ENCODE peak calls at places on chromosomes 4 and X, in five cellular contexts. H is testis, O is hepatocyte, N is right lobe of liver, S is SK-N-SH. A is an unnamed sample.
A peak's percentile ranks its signal among the peaks of the same experiment; 100 is the strongest.

GRCh38 chr4:10458190-10458589 is 964 bp upstream of the ZNF518B start:
- DNase-seq in N (no peak), H (no peak), S (no peak), O (peak; percentile 24), A (peak; percentile 54)

GRCh38 chr4:189613202-189613601 is 327.5 kb upstream of the FRG1 start:
- DNase-seq in S (no peak), O (peak; percentile 16), H (no peak), N (no peak), A (peak; percentile 3)

GRCh38 chr4:172842759-172843158 is 325.9 kb upstream of the GALNT7 start:
- DNase-seq in H (no peak), S (no peak), O (no peak), N (no peak), A (no peak)

GRCh38 chr4:88458091-88458740 is 1.3 kb downstream of the HERC5 start:
- DNase-seq in O (no peak), S (no peak), H (no peak), N (no peak), A (no peak)

GRCh38 chrX:47235691-47236103 is 2.9 kb downstream of the USP11 start:
- DNase-seq in S (no peak), H (no peak), N (no peak), O (no peak), A (no peak)

GRCh38 chr4:75860606-75861005 is 41.6 kb downstream of the PPEF2 start:
- DNase-seq in N (no peak), H (no peak), S (no peak), O (no peak), A (no peak)

GRCh38 chr4:48905363-48906015 is 1.1 kb downstream of the OCIAD2 start:
- DNase-seq in H (no peak), N (peak; percentile 62), S (peak; percentile 43), O (peak; percentile 71), A (peak; percentile 85)

GRCh38 chr4:35725131-35725530 is 519.2 kb downstream of the ARAP2 start:
- DNase-seq in N (no peak), S (peak; percentile 2), H (no peak), O (no peak), A (no peak)

GRCh38 chr4:140865253-140865652 is 109.1 kb upstream of the TBC1D9 start:
- DNase-seq in O (no peak), S (no peak), H (no peak), N (no peak), A (no peak)

GRCh38 chr4:140863187-140863586 is 107.0 kb upstream of the TBC1D9 start:
- DNase-seq in O (no peak), H (no peak), N (no peak), S (no peak), A (peak; percentile 15)

GRCh38 chr4:140865830-140866229 is 109.6 kb upstream of the TBC1D9 start:
- DNase-seq in O (no peak), N (no peak), S (no peak), H (no peak), A (no peak)

GRCh38 chr4:140867338-140867737 is 111.2 kb upstream of the TBC1D9 start:
- DNase-seq in O (no peak), N (no peak), H (no peak), S (no peak), A (no peak)

GRCh38 chr4:140866492-140867005 is 110.4 kb upstream of the TBC1D9 start:
- DNase-seq in O (no peak), N (no peak), S (no peak), H (no peak), A (no peak)
- H3K9me3 ChIP-seq in O (no peaks in the 10 kb centered on the region), N (no peaks in the 10 kb centered on the region), S (no peaks in the 10 kb centered on the region), H (no peaks in the 10 kb centered on the region), A (no peaks in the 10 kb centered on the region)

GRCh38 chrX:140503230-140503585 is 1.7 kb downstream of the SOX3 start:
- DNase-seq in H (peak; percentile 41), S (peak; percentile 10), O (no peak), N (no peak), A (no peak)

GRCh38 chrX:140503714-140504351 is 1.0 kb downstream of the SOX3 start:
- DNase-seq in S (peak; percentile 57), O (peak; percentile 53), N (no peak), H (peak; percentile 56), A (no peak)

GRCh38 chrX:140505421-140506337 is 810 bp upstream of the SOX3 start:
- DNase-seq in O (no peak), S (peak; percentile 22), N (no peak), H (no peak), A (no peak)

GRCh38 chrX:140502491-140503229 is 2.2 kb downstream of the SOX3 start:
- DNase-seq in S (peak; percentile 6), N (no peak), H (no peak), O (no peak), A (no peak)

GRCh38 chrX:140504371-140505324 is at the start of gene SOX3:
- DNase-seq in O (no peak), S (peak; percentile 23), H (peak; percentile 51), N (no peak), A (no peak)
- H3K27me3 ChIP-seq in O (peaks cover 87% of the 10 kb centered on the region), S (peaks cover 85% of the 10 kb centered on the region), H (no peaks in the 10 kb centered on the region), N (peaks cover 33% of the 10 kb centered on the region), A (peaks cover 7% of the 10 kb centered on the region)

GRCh38 chrX:40047485-40047884 is 50.3 kb downstream of the BCOR start:
- DNase-seq in S (no peak), O (no peak), H (no peak), N (no peak), A (no peak)

GRCh38 chrX:40050532-40050931 is 47.2 kb downstream of the BCOR start:
- DNase-seq in H (no peak), S (no peak), N (no peak), O (no peak), A (no peak)

GRCh38 chrX:40054793-40055192 is 43.0 kb downstream of the BCOR start:
- DNase-seq in N (no peak), S (no peak), H (no peak), O (peak; percentile 46), A (no peak)

GRCh38 chrX:40049084-40049641 is 48.6 kb downstream of the BCOR start:
- DNase-seq in O (no peak), S (no peak), H (no peak), N (no peak), A (no peak)
- H3K9me3 ChIP-seq in O (peaks cover 16% of the 10 kb centered on the region), S (no peaks in the 10 kb centered on the region), H (no peaks in the 10 kb centered on the region), N (no peaks in the 10 kb centered on the region), A (peaks cover 3% of the 10 kb centered on the region)

GRCh38 chrX:120794525-120794975 is 81.1 kb downstream of the CT47B1 start:
- DNase-seq in N (no peak), S (no peak), H (no peak), O (no peak), A (no peak)

GRCh38 chrX:120801426-120801825 is 74.2 kb downstream of the CT47B1 start:
- DNase-seq in S (no peak), H (no peak), N (no peak), O (no peak), A (no peak)

GRCh38 chrX:120795301-120795700 is 80.4 kb downstream of the CT47B1 start:
- DNase-seq in O (no peak), H (no peak), N (no peak), S (no peak), A (no peak)

GRCh38 chrX:120793098-120793497 is 82.6 kb downstream of the CT47B1 start:
- DNase-seq in S (no peak), H (no peak), O (no peak), N (no peak), A (no peak)

DNA sequence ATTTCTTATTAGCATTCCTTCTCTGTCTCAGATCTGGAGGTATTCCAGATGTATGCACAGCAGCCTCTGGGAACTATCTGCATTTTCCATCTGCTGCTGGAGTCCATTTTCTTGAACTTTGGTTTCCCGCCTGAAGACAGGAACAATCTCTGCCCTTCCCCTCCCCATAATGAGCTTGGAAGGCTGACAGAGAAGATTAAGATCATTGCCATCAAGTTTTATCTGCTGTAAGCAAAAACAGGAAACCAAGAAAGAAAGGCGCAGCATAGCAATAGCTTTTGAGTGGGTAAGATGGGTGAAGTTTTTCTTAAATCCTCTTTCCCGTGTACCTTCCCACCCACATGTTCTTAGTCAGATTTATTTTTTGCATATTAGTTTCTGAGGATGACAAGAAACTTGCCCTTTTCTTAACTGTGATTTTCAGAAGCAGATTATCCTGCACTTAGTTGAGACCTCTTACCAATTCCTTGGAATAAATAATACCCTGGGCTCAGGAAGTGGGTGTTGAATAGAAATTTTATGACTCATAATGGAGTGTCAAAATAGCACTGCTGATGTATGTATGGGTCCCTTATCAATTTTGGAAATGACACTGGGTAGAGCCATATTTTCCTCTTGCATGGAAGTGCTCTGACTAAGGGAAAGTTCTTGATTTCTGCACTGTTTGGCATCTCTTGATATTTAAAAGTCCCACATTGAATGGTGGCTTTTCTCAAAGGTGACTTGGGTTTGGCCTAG is 78.3 kb downstream of the CT47B1 start:
- DNase-seq in N (no peak), H (no peak), S (no peak), O (no peak), A (peak; percentile 31)
- H3K27me3 ChIP-seq in N (no peaks in the 10 kb centered on the region), H (no peaks in the 10 kb centered on the region), S (no peaks in the 10 kb centered on the region), O (no peaks in the 10 kb centered on the region), A (no peaks in the 10 kb centered on the region)

GRCh38 chrX:64321507-64321906 is 73.7 kb downstream of the MTMR8 start:
- DNase-seq in S (no peak), H (no peak), O (no peak), N (no peak), A (no peak)
- H3K9me3 ChIP-seq in S (no peaks in the 10 kb centered on the region), H (no peaks in the 10 kb centered on the region), O (peaks cover 12% of the 10 kb centered on the region), N (no peaks in the 10 kb centered on the region), A (no peaks in the 10 kb centered on the region)